ENCODE peak calls at places on chromosomes 5 and 9, in four cellular contexts. C is HepG2, F is GM12878, A is K562. D is an unnamed sample. For H3K36me3, the result is how much of the 10 kb centered on the place peaks cover.

GRCh38 chr9:109063765-109064164 is 50.5 kb upstream of the CTNNAL1 start:
- DNase-seq in C (no peak), F (no peak), A (no peak), D (no peak)

GRCh38 chr5:78287833-78288232 is 6.7 kb downstream of the AP3B1 start:
- DNase-seq in C (no peak), F (no peak), A (no peak), D (no peak)

GRCh38 chr9:26650325-26650724 is 242.3 kb downstream of the CAAP1 start:
- DNase-seq in C (no peak), F (no peak), A (no peak), D (no peak)

GRCh38 chr9:18457498-18457897 is 16.5 kb upstream of the ADAMTSL1 start:
- DNase-seq in C (no peak), F (no peak), A (no peak), D (no peak)

GRCh38 chr9:96201140-96201539 is 100.8 kb downstream of the HSD17B3 start:
- DNase-seq in C (no peak), F (no peak), A (no peak), D (no peak)

GRCh38 chr5:66814146-66814991 is 218.2 kb downstream of the MAST4 start:
- DNase-seq in C (peak), F (peak), A (peak), D (peak)

GRCh38 chr5:9226026-9226536 is 319.8 kb downstream of the SEMA5A start:
- DNase-seq in C (no peak), F (no peak), A (no peak), D (no peak)

GRCh38 chr9:128275198-128276007 is at the start of gene GOLGA2:
- DNase-seq in C (peak), F (no peak), A (peak), D (peak)

GRCh38 chr5:56861893-56862485 is 46.6 kb downstream of the MAP3K1 start:
- DNase-seq in C (no peak), F (no peak), A (no peak), D (no peak)

GRCh38 chr9:134226221-134226930 is 62.0 kb upstream of the RNU6ATAC start:
- DNase-seq in C (peak), F (no peak), A (no peak), D (no peak)

GRCh38 chr5:168273056-168273980 is 18.1 kb upstream of the WWC1 start:
- DNase-seq in C (no peak), F (no peak), A (no peak), D (no peak)

GRCh38 chr5:124157320-124157719 is 589.1 kb downstream of the ZNF608 start:
- DNase-seq in C (no peak), F (peak), A (no peak), D (no peak)

GRCh38 chr9:134975253-134975652 is 57.5 kb upstream of the FCN1 start:
- DNase-seq in C (no peak), F (no peak), A (no peak), D (peak)

GRCh38 chr5:174425271-174425963 is 299.0 kb upstream of the MSX2 start:
- DNase-seq in C (no peak), F (no peak), A (no peak), D (no peak)

GRCh38 chr5:42454216-42454995 is 31.2 kb downstream of the GHR start:
- DNase-seq in C (no peak), F (no peak), A (no peak), D (no peak)

GRCh38 chr5:176817864-176818377 is 7.6 kb downstream of the UNC5A start:
- DNase-seq in C (no peak), F (no peak), A (peak), D (peak)

GRCh38 chr9:13292782-13293181 is 13.3 kb upstream of the MPDZ start:
- DNase-seq in C (no peak), F (no peak), A (no peak), D (no peak)

GRCh38 chr9:87498046-87498815 is 564 bp downstream of the DAPK1 start:
- DNase-seq in C (peak), F (no peak), A (peak), D (peak)

GRCh38 chr9:97307091-97307490 is 368 bp upstream of the CCDC180 start:
- DNase-seq in C (no peak), F (no peak), A (peak), D (peak)

GRCh38 chr9:94819161-94819677 is 92.7 kb downstream of the AOPEP start:
- DNase-seq in C (no peak), F (no peak), A (no peak), D (no peak)

GRCh38 chr5:52674815-52675545 is 112.7 kb upstream of the ITGA1 start:
- DNase-seq in C (no peak), F (no peak), A (no peak), D (no peak)

GRCh38 chr5:157540707-157541451 is 34.7 kb downstream of the ADAM19 start:
- DNase-seq in C (no peak), F (peak), A (peak), D (no peak)

GRCh38 chr9:123654647-123655637 is 275.0 kb downstream of the DENND1A start:
- DNase-seq in C (no peak), F (no peak), A (peak), D (no peak)

GRCh38 chr9:108842610-108843295 is 13.0 kb downstream of the ACTL7B start:
- DNase-seq in C (no peak), F (no peak), A (peak), D (peak)

GRCh38 chr5:24691073-24691472 is 46.3 kb upstream of the CDH10 start:
- DNase-seq in C (no peak), F (no peak), A (no peak), D (no peak)

GRCh38 chr9:87109851-87110250 is 162.5 kb upstream of the GAS1 start:
- DNase-seq in C (no peak), F (no peak), A (no peak), D (no peak)

GRCh38 chr5:92370032-92370431 is 986.9 kb upstream of the ARRDC3 start:
- DNase-seq in C (no peak), F (no peak), A (no peak), D (no peak)

GRCh38 chr5:173645437-173645807 is 29.0 kb upstream of the BOD1 start:
- DNase-seq in C (peak), F (no peak), A (no peak), D (peak)

GRCh38 chr5:10301842-10302610 is 5.7 kb downstream of the CMBL start:
- DNase-seq in C (no peak), F (no peak), A (no peak), D (no peak)

GRCh38 chr5:39891376-39891775 is 466.6 kb upstream of the DAB2 start:
- DNase-seq in C (no peak), F (no peak), A (no peak), D (no peak)

GRCh38 chr9:5453673-5454072 is 3.3 kb downstream of the CD274 start:
- DNase-seq in C (no peak), F (no peak), A (no peak), D (no peak)
- H3K4me3 ChIP-seq in C (no peak), F (no peak), A (no peak), D (no peak)

GRCh38 chr5:16704945-16705344 is 88.1 kb upstream of the RETREG1 start:
- DNase-seq in C (no peak), F (no peak), A (no peak), D (no peak)

GRCh38 chr5:16709691-16710420 is 93.1 kb upstream of the RETREG1 start:
- DNase-seq in C (no peak), F (no peak), A (no peak), D (no peak)

GRCh38 chr5:16707869-16708192 is 91.0 kb upstream of the RETREG1 start:
- DNase-seq in C (no peak), F (no peak), A (no peak), D (no peak)

GRCh38 chr5:16702964-16703363 is 86.2 kb upstream of the RETREG1 start:
- DNase-seq in C (no peak), F (no peak), A (no peak), D (peak)

GRCh38 chr5:16707168-16707868 is 90.5 kb upstream of the RETREG1 start:
- DNase-seq in C (no peak), F (no peak), A (no peak), D (no peak)
- H3K36me3 ChIP-seq in C (half or more), F (under half), A (under half), D (half or more)

GRCh38 chr9:92934321-92934720 is 13.0 kb upstream of the FGD3 start:
- DNase-seq in C (no peak), F (no peak), A (peak), D (no peak)

GRCh38 chr9:92931606-92932005 is 15.7 kb upstream of the FGD3 start:
- DNase-seq in C (no peak), F (no peak), A (no peak), D (no peak)
- TF ChIP-seq JUNB in C (no peak), F (no peak), A (no peak), D (no peak)

GRCh38 chr9:129667378-129667777 is 1.9 kb downstream of the PRRX2 start:
- DNase-seq in C (no peak), F (no peak), A (no peak), D (no peak)

GRCh38 chr9:129664664-129665007 is 811 bp upstream of the PRRX2 start:
- DNase-seq in C (no peak), F (no peak), A (no peak), D (peak)

GRCh38 chr9:129666575-129666974 is 1.1 kb downstream of the PRRX2 start:
- DNase-seq in C (no peak), F (no peak), A (no peak), D (no peak)

GRCh38 chr9:129665814-129666511 is 516 bp downstream of the PRRX2 start:
- DNase-seq in C (no peak), F (no peak), A (no peak), D (peak)

GRCh38 chr9:129665008-129665771 is at the start of gene PRRX2:
- DNase-seq in C (no peak), F (no peak), A (no peak), D (peak)
- H3K4me3 ChIP-seq in C (no peak), F (no peak), A (no peak), D (peak)

DNA sequence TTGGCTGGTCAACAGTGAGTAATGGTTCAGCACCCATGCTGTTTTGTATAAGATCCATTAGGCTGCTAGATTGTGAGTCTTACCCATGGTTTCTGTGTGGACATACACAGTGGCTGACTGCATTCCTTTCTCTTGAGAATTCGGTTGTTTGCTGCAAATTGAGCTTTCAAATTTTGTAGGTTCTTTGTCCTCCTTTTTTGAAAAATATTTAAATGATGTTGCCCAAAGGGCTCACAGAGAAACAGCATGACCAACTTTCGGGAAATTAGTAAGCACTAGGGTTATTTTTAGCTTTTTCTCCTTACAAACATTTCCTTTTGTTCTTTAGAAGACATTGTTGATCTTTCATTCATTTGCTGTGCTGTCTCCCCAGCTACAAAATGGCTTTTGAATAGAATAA is 79.3 kb downstream of the NLN start:
- DNase-seq in C (no peak), F (no peak), A (no peak), D (no peak)
- H3K36me3 ChIP-seq in C (under half), F (under half), A (under half), D (under half)

DNA sequence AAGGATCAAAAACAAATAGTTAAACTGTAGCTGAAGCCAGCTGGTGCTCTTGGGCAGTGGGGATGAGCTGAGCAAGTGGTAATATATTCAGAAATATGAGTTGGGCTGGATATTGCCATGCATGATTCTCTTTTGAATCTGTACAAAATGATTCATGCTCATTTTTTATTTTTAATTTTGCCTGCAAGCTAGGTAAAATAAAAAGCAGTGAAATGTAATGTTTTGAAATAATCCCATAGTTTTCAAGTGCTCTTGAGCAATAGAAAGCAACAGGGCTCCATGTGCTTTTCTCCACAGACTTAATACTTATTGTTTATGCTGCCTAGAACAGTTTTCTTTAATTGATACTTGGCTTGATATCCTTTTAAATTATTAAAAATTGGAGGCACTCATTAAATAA is 489.3 kb downstream of the TLE4 start:
- DNase-seq in C (no peak), F (no peak), A (no peak), D (no peak)
- TF ChIP-seq JUNB in C (no peak), F (no peak), A (no peak), D (no peak)

DNA sequence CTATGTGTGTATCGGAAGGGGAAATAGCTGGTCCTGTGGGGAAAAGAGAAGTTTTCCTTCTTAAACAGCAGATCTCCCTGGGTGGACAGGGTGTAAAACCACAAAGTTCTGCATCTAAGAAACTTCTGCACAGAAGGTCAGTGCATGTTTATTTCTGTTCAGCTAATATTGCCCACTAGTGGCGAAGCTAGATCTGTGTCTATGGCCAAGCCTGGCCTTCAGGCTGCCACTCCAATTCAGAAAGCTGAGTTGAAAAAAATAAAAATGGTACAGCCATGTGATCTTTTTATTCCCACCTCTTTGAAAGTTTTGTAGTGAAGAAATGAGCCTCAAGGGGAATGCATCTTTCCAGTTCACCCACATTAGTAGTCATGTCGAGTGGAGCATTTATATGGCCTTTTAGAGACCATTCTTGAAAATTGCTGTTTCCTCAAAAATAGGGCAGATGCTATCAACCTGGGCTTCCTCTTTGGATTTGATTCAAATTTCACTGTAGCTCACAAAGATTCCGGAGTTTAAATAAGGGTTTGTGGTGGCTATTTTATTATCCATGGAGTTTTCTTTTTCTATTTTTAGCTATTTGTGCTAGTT is 488.0 kb downstream of the PRELID2 start:
- DNase-seq in C (peak), F (no peak), A (peak), D (peak)
- H3K4me3 ChIP-seq in C (no peak), F (no peak), A (no peak), D (no peak)

GRCh38 chr5:169694221-169694620 is 57.1 kb downstream of the DOCK2 start:
- DNase-seq in C (no peak), F (no peak), A (no peak), D (no peak)

GRCh38 chr5:169695919-169696490 is 58.9 kb downstream of the DOCK2 start:
- DNase-seq in C (no peak), F (no peak), A (no peak), D (no peak)

GRCh38 chr5:169696621-169697517 is 59.8 kb downstream of the DOCK2 start:
- DNase-seq in C (no peak), F (no peak), A (no peak), D (no peak)

GRCh38 chr5:169697518-169697890 is 60.4 kb downstream of the DOCK2 start:
- DNase-seq in C (no peak), F (no peak), A (no peak), D (no peak)

DNA sequence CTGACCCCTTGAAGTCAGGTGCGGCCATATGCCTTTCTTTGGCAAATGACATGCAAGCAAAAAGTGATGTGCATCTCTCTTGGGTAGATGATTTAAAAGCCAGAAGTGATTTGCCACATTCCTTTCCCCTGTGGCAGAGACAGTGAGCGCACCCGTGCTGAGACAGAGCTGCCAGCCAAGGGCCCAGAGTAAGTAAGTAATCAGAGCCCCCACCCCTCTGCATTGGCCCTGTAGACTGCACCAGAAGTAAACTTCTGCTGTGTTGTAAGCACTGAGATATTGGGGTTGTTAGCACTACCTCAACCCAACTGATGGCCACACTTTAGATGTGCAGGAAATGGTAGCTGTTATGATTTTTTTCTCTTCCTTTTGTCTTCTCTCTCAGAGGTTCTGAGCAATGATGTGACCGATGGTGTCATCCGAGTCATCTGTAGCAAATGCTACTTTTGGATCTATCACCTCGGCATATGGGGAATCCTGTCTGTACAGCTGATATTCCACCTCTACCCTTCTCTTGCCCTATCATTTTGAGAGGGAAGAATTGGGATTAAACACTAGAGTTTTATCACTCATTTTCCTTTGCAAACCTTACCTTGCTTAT is 58.0 kb downstream of the DOCK2 start:
- DNase-seq in C (no peak), F (no peak), A (no peak), D (no peak)
- H3K36me3 ChIP-seq in C (under half), F (under half), A (under half), D (under half)

DNA sequence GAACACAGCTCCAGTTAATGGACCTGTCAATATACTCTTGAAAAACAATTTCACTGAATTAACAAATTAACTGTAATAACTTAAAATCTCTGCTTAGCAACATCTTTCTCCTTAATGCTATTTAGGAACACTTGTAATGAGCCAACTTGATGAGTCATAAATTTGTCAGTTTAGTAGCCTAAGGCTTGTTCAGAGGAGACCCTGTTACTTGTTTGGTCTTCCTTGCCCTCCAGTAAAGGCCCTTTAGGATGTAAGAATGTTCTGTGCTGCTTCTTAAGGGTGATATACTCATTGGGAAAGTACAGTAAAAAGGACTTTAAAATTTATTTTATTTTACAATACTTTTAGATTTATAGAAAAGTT is 11.4 kb upstream of the MATR3 start:
- DNase-seq in C (no peak), F (no peak), A (no peak), D (no peak)
- TF ChIP-seq JUNB in C (no peak), F (no peak), A (no peak), D (no peak)

DNA sequence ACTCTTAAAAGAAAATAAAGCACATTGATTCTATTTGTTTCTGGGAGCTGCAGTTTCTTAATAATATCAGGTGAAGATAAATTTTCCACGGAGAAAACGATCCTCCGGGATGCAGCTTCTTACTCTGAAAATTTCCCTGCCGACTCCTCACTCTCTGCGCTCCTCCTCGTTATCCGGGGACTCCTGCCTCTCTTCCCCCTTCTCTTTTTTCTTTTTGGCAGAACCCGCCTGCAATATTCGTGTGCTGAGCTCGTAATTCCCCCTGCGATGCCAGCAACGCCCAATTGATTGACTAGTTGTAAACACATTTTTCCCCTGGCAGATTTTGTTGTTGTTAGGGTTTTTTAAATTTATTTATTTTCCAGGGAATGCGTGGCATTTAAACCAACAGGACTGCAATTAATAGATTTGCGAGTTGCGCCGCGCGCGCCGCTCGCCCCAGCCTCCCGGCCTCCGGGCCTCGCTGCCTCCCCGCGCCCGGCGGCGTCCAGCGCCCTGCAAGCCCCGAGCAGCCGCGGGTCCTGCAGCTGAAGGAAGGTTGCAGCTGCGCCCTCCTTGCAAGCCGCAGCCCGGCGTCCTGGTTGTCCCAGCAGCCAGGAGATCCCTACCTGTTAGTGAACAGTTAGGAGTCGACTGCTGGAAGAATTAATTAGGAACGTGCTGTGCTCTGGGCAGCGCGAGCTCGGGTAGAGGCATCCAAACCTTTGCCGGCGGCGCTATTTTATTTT is 2.2 kb downstream of the NTNG2 start:
- DNase-seq in C (no peak), F (no peak), A (no peak), D (peak)
- H3K4me3 ChIP-seq in C (no peak), F (no peak), A (no peak), D (peak)

D was measured in GM23338.